ENCODE peak calls at places on chromosomes 4 and X, in nine cellular contexts. I is gastrocnemius medialis, X is AG10803, L is brain microvascular endothelial cell, R is bronchial epithelial cell, E is epithelial cell of proximal tubule, V is mucosa of descending colon, T is transverse colon, K is pancreas. Y is an unnamed sample.

GRCh38 chr4:52555356-52555716 is 103.8 kb downstream of the USP46 start:
- DNase-seq in I (no peak), X (no peak), L (no peak), R (no peak), E (no peak), V (no peak), T (no peak), K (no peak), Y (no peak)

GRCh38 chr4:24933684-24934275 is 20.9 kb upstream of the CCDC149 start:
- DNase-seq in I (no peak), X (no peak), L (no peak), R (no peak), E (no peak), V (no peak), T (no peak), K (no peak), Y (no peak)

GRCh38 chrX:53282313-53282712 is 929 bp upstream of the IQSEC2 start:
- DNase-seq in I (no peak), X (no peak), L (no peak), R (no peak), E (no peak), V (no peak), T (no peak), K (no peak), Y (no peak)

GRCh38 chr4:24781999-24782745 is 13.2 kb upstream of the SOD3 start:
- DNase-seq in I (no peak), X (no peak), L (no peak), R (no peak), E (no peak), V (no peak), T (no peak), K (no peak), Y (no peak)

GRCh38 chr4:3640587-3640962 is 108.4 kb upstream of the LRPAP1 start:
- DNase-seq in I (no peak), X (no peak), L (peak), R (no peak), E (no peak), V (no peak), T (no peak), K (no peak), Y (no peak)

GRCh38 chr4:76307670-76308014 is 1.1 kb downstream of the STBD1 start:
- DNase-seq in I (peak), X (no peak), L (no peak), R (no peak), E (no peak), V (peak), T (peak), K (peak), Y (no peak)

GRCh38 chr4:10093801-10094552 is 22.6 kb downstream of the WDR1 start:
- DNase-seq in I (no peak), X (peak), L (peak), R (peak), E (no peak), V (peak), T (no peak), K (no peak), Y (peak)

GRCh38 chrX:93673056-93673868 is at the start of gene NAP1L3:
- DNase-seq in I (no peak), X (peak), L (peak), R (peak), E (no peak), V (peak), T (peak), K (peak), Y (peak)

GRCh38 chr4:79599691-79600090 is 191.7 kb upstream of the GK2 start:
- DNase-seq in I (peak), X (no peak), L (no peak), R (no peak), E (no peak), V (no peak), T (no peak), K (no peak), Y (no peak)

GRCh38 chr4:82275431-82276423 is 98.1 kb downstream of the HNRNPD start:
- DNase-seq in I (no peak), X (no peak), L (no peak), R (peak), E (no peak), V (no peak), T (no peak), K (no peak), Y (no peak)

GRCh38 chr4:16139066-16139945 is 55.5 kb upstream of the PROM1 start:
- DNase-seq in I (no peak), X (no peak), L (no peak), R (no peak), E (no peak), V (peak), T (peak), K (no peak), Y (no peak)

GRCh38 chrX:49192722-49193328 is 6.7 kb upstream of the PRICKLE3 start:
- DNase-seq in I (no peak), X (no peak), L (peak), R (peak), E (peak), V (no peak), T (no peak), K (no peak), Y (no peak)

GRCh38 chrX:47179221-47179927 is 14.3 kb upstream of the UBA1 start:
- DNase-seq in I (peak), X (peak), L (no peak), R (peak), E (no peak), V (no peak), T (no peak), K (no peak), Y (no peak)

GRCh38 chr4:11182586-11183357 is 245.9 kb downstream of the HS3ST1 start:
- DNase-seq in I (no peak), X (no peak), L (peak), R (peak), E (no peak), V (no peak), T (no peak), K (no peak), Y (peak)

GRCh38 chr4:6948134-6948460 is 38.5 kb downstream of the TBC1D14 start:
- DNase-seq in I (no peak), X (no peak), L (no peak), R (no peak), E (no peak), V (no peak), T (no peak), K (no peak), Y (no peak)

GRCh38 chr4:118154643-118155042 is 120.4 kb downstream of the NDST3 start:
- DNase-seq in I (no peak), X (peak), L (peak), R (no peak), E (no peak), V (no peak), T (no peak), K (no peak), Y (peak)

GRCh38 chr4:141002323-141002805 is 130.9 kb downstream of the RNF150 start:
- DNase-seq in I (no peak), X (peak), L (peak), R (no peak), E (no peak), V (no peak), T (no peak), K (no peak), Y (no peak)

GRCh38 chrX:129493643-129494042 is 29.6 kb downstream of the SMARCA1 start:
- DNase-seq in I (no peak), X (peak), L (no peak), R (peak), E (no peak), V (no peak), T (no peak), K (no peak), Y (no peak)

GRCh38 chr4:91288702-91289311 is 1015.0 kb upstream of the GRID2 start:
- DNase-seq in I (no peak), X (no peak), L (no peak), R (no peak), E (no peak), V (no peak), T (no peak), K (peak), Y (no peak)

GRCh38 chr4:95371457-95372179 is 177.2 kb downstream of the UNC5C start:
- DNase-seq in I (no peak), X (no peak), L (no peak), R (no peak), E (no peak), V (no peak), T (no peak), K (no peak), Y (no peak)

GRCh38 chr4:22661443-22661842 is 31.3 kb upstream of the GBA3 start:
- DNase-seq in I (no peak), X (peak), L (peak), R (peak), E (no peak), V (no peak), T (no peak), K (no peak), Y (no peak)

GRCh38 chr4:73764513-73764912 is 24.1 kb downstream of the CXCL8 start:
- DNase-seq in I (no peak), X (no peak), L (peak), R (peak), E (no peak), V (no peak), T (no peak), K (no peak), Y (no peak)

GRCh38 chr4:157096439-157096838 is 20.5 kb downstream of the GLRB start:
- DNase-seq in I (no peak), X (peak), L (peak), R (no peak), E (no peak), V (no peak), T (no peak), K (no peak), Y (no peak)

GRCh38 chrX:136608295-136608933 is 39.5 kb upstream of the CD40LG start:
- DNase-seq in I (peak), X (peak), L (no peak), R (peak), E (no peak), V (peak), T (peak), K (peak), Y (no peak)

GRCh38 chr4:27176400-27176799 is 315.8 kb downstream of the STIM2 start:
- DNase-seq in I (no peak), X (peak), L (no peak), R (peak), E (no peak), V (peak), T (peak), K (no peak), Y (peak)

GRCh38 chr4:70603856-70604255 is 11.8 kb downstream of the AMBN start:
- DNase-seq in I (no peak), X (peak), L (no peak), R (peak), E (no peak), V (no peak), T (no peak), K (no peak), Y (no peak)

GRCh38 chr4:41796545-41797210 is 48.2 kb upstream of the PHOX2B start:
- DNase-seq in I (no peak), X (no peak), L (no peak), R (no peak), E (no peak), V (no peak), T (no peak), K (no peak), Y (no peak)

GRCh38 chr4:181821039-181822004 is 421.9 kb upstream of the TENM3 start:
- DNase-seq in I (no peak), X (peak), L (peak), R (peak), E (no peak), V (no peak), T (no peak), K (no peak), Y (peak)

GRCh38 chr4:139227729-139228404 is 50.8 kb upstream of the ELF2 start:
- DNase-seq in I (no peak), X (no peak), L (no peak), R (no peak), E (no peak), V (no peak), T (no peak), K (no peak), Y (no peak)

GRCh38 chr4:76639292-76639691 is 204.3 kb downstream of the SHROOM3 start:
- DNase-seq in I (no peak), X (no peak), L (no peak), R (peak), E (peak), V (no peak), T (no peak), K (no peak), Y (no peak)

GRCh38 chrX:153055827-153056748 is at the start of gene PNMA3:
- DNase-seq in I (no peak), X (no peak), L (no peak), R (no peak), E (no peak), V (no peak), T (no peak), K (no peak), Y (no peak)

GRCh38 chr4:13893221-13893620 is 265.7 kb upstream of the BOD1L1 start:
- DNase-seq in I (no peak), X (peak), L (no peak), R (no peak), E (no peak), V (no peak), T (no peak), K (no peak), Y (no peak)
- H3K4me3 ChIP-seq in I (no peak), X (no peak), L (no peak), R (no peak), E (no peak), V (no peak), T (no peak), K (no peak), Y (no peak)

GRCh38 chr4:77938560-77938959 is 75.9 kb downstream of the MRPL1 start:
- DNase-seq in I (no peak), X (no peak), L (no peak), R (no peak), E (no peak), V (no peak), T (no peak), K (no peak), Y (no peak)
- TF ChIP-seq CTCF in I (no peak), X (no peak), L (no peak), R (no peak), E (no peak), V (no peak), T (no peak), K (no peak), Y (no peak)

DNA sequence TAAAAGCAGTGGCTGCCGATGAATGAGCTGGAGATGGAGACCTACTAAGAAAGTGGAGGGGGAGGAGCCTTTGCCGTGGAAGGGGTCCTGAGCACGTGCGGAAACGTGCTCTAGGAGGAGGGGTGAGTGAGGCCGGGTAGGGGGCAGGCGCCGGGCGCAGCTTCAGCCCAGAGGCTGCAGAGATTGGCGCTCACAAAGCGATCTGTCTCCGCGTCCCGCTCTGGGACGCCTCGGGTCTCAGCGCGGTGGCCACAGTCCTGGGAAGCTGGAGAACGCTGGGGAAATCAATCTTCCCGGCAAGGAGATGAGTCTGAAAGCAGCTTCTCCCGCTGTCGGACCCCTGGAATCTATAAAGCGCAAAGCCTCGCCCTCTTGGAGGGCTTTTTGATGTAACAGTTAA is 460 bp upstream of the ARHGAP6 start:
- DNase-seq in I (no peak), X (no peak), L (no peak), R (no peak), E (no peak), V (no peak), T (no peak), K (no peak), Y (no peak)
- H3K4me3 ChIP-seq in I (peak), X (peak), L (peak), R (no peak), E (peak), V (no peak), T (no peak), K (peak), Y (peak)

DNA sequence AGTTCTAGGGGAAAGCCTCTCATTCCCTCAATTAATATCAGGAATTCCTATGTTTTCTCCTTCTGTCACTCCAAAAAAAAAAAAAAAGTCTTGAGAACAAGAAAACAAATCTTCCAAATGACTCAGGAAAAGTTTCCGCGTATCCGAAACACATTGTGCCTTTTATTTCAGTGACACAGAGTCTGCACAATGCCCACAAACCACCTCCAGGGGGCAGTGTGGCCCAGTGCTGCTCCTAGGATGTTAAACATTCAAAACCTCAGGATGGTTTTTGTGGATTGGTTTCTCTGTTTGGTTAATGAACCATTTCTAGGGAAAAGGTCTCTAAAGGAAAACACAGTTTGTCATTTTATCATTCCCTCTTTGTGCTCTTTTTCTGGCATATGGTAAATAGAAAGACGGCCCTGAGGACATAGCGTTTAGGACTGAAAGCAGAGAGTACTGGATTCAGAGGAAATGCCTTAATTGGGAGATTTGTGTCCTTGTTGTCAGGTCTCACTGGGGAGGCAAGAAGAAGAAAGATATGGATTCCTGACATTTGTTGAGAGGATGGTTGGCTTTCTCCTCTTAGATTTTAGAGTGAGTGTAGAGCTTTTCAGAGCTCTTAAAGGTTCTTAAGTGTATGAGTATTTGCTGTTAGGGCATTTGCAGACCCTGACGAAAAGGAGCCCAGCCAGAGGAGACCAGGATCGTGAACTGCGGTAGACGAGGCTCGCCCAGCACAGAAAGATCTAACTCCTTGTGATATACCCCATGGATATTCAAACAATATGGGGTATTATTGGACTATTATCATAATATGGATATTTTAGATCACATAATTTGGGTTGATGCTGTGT is 65.7 kb upstream of the MAP9 start:
- DNase-seq in I (peak), X (peak), L (peak), R (peak), E (peak), V (peak), T (peak), K (peak), Y (peak)
- TF ChIP-seq CTCF in I (peak), X (peak), L (peak), R (peak), E (peak), V (peak), T (peak), K (peak), Y (peak)

GRCh38 chr4:86834901-86835300 is 14.3 kb downstream of the SLC10A6 start:
- DNase-seq in I (no peak), X (peak), L (peak), R (peak), E (no peak), V (no peak), T (no peak), K (no peak), Y (peak)

GRCh38 chr4:86825511-86825910 is 23.7 kb downstream of the SLC10A6 start:
- DNase-seq in I (no peak), X (no peak), L (no peak), R (peak), E (no peak), V (no peak), T (no peak), K (no peak), Y (no peak)

GRCh38 chr4:86835677-86836076 is 13.5 kb downstream of the SLC10A6 start:
- DNase-seq in I (no peak), X (no peak), L (no peak), R (no peak), E (no peak), V (no peak), T (no peak), K (no peak), Y (no peak)

GRCh38 chr4:86831262-86832090 is 17.7 kb downstream of the SLC10A6 start:
- DNase-seq in I (no peak), X (peak), L (peak), R (peak), E (peak), V (no peak), T (peak), K (no peak), Y (peak)
- H3K4me3 ChIP-seq in I (no peak), X (no peak), L (no peak), R (no peak), E (no peak), V (no peak), T (no peak), K (no peak), Y (no peak)

GRCh38 chr4:159024266-159024665 is 78.6 kb upstream of the RAPGEF2 start:
- DNase-seq in I (no peak), X (no peak), L (no peak), R (no peak), E (no peak), V (no peak), T (no peak), K (no peak), Y (no peak)
- TF ChIP-seq CTCF in I (no peak), X (no peak), L (no peak), R (no peak), E (no peak), V (no peak), T (no peak), K (no peak), Y (no peak)

GRCh38 chrX:16883487-16883804 is 13.3 kb upstream of the RBBP7 start:
- DNase-seq in I (no peak), X (no peak), L (no peak), R (no peak), E (no peak), V (no peak), T (no peak), K (no peak), Y (no peak)

GRCh38 chrX:16885628-16886027 is 15.5 kb upstream of the RBBP7 start:
- DNase-seq in I (no peak), X (no peak), L (no peak), R (no peak), E (no peak), V (no peak), T (no peak), K (no peak), Y (no peak)

GRCh38 chrX:16882702-16883486 is 12.7 kb upstream of the RBBP7 start:
- DNase-seq in I (peak), X (peak), L (peak), R (peak), E (no peak), V (peak), T (peak), K (peak), Y (peak)

GRCh38 chrX:16876696-16877095 is 6.5 kb upstream of the RBBP7 start:
- DNase-seq in I (no peak), X (no peak), L (no peak), R (no peak), E (no peak), V (no peak), T (no peak), K (no peak), Y (no peak)

GRCh38 chrX:16882188-16882587 is 12.0 kb upstream of the RBBP7 start:
- DNase-seq in I (peak), X (no peak), L (no peak), R (no peak), E (no peak), V (peak), T (peak), K (peak), Y (no peak)
- H3K4me3 ChIP-seq in I (peak), X (peak), L (peak), R (no peak), E (peak), V (no peak), T (no peak), K (peak), Y (peak)

GRCh38 chrX:102714994-102715393 is 2.7 kb downstream of the GPRASP2 start:
- DNase-seq in I (no peak), X (peak), L (no peak), R (no peak), E (no peak), V (no peak), T (no peak), K (no peak), Y (no peak)
- TF ChIP-seq CTCF in I (no peak), X (peak), L (no peak), R (no peak), E (no peak), V (no peak), T (no peak), K (no peak), Y (no peak)